ENCODE peak calls at places on chromosomes 3 and 15, in ten cellular contexts. N is cardiac fibroblast; Z is NCI-H748 treated with DMSO at 0.1 percent for 48 hours; P is ELR; M is WERI-Rb-1; L is RPMI7951; K is GM12878; I is naive thymus-derived CD8-positive, alpha-beta T cell; V is BE2C; U is EH. E is an unnamed sample.

GRCh38 chr3:168977696-168978374 is 685.7 kb downstream of the MECOM start:
- DNase-seq in N (peak; percentile 50), Z (no peak), P (no peak), M (no peak), L (peak; percentile 10), K (no peak), I (no peak), V (no peak), U (no peak), E (no peak)

GRCh38 chr3:122183521-122183892 is at the start of gene CASR:
- DNase-seq in N (peak; percentile 3), Z (no peak), P (no peak), M (peak; percentile 8), L (no peak), K (no peak), I (no peak), V (no peak), U (no peak), E (no peak)

GRCh38 chr3:127015282-127016042 is 32.5 kb downstream of the PLXNA1 start:
- DNase-seq in N (no peak), Z (peak; percentile 3), P (no peak), M (no peak), L (peak; percentile 32), K (peak; percentile 44), I (no peak), V (peak; percentile 90), U (no peak), E (no peak)

GRCh38 chr3:58021072-58021959 is 13.1 kb downstream of the FLNB start:
- DNase-seq in N (no peak), Z (peak; percentile 43), P (no peak), M (no peak), L (no peak), K (no peak), I (no peak), V (no peak), U (no peak), E (no peak)

GRCh38 chr15:47985568-47985967 is 135.2 kb upstream of the SLC24A5 start:
- DNase-seq in N (no peak), Z (no peak), P (no peak), M (no peak), L (no peak), K (no peak), I (no peak), V (no peak), U (no peak), E (no peak)

GRCh38 chr3:111392911-111393351 is 149.1 kb upstream of the CD96 start:
- DNase-seq in N (peak; percentile 32), Z (peak; percentile 55), P (peak; percentile 17), M (peak; percentile 25), L (peak; percentile 29), K (no peak), I (peak; percentile 72), V (no peak), U (no peak), E (peak; percentile 63)

GRCh38 chr15:31340591-31340990 is 14.0 kb downstream of the KLF13 start:
- DNase-seq in N (no peak), Z (no peak), P (no peak), M (no peak), L (no peak), K (no peak), I (no peak), V (no peak), U (no peak), E (no peak)

GRCh38 chr3:184582998-184583344 is 21.4 kb downstream of the EPHB3 start:
- DNase-seq in N (no peak), Z (no peak), P (no peak), M (no peak), L (no peak), K (no peak), I (no peak), V (no peak), U (no peak), E (no peak)

E was measured in CD4-positive, CD25-positive, alpha-beta regulatory T cell.